ENCODE peak calls at places on chromosomes 3 and 15, in eight cellular contexts. W is amniotic stem cell, M is GM04504, P is fibroblast of lung, N is mucosa of gallbladder, F is left cardiac atrium, C is prostate gland, A is activated T-cell treated with anti-CD3 and anti-CD28 coated beads for 1 hour. J is an unnamed sample.

GRCh38 chr3:16183601-16184270 is 9.3 kb downstream of the GALNT15 start:
- DNase-seq in P (peak; percentile 94), N (no peak), C (no peak), W (peak; percentile 41), A (no peak), F (peak; percentile 31), M (peak; percentile 78), J (no peak)

GRCh38 chr3:14563946-14564539 is 23.9 kb upstream of the GRIP2 start:
- DNase-seq in A (no peak), F (no peak), C (no peak), W (no peak), N (no peak), P (no peak), M (no peak), J (no peak)

GRCh38 chr3:66642484-66642883 is 141.7 kb upstream of the LRIG1 start:
- DNase-seq in C (no peak), M (no peak), F (no peak), A (no peak), P (no peak), W (no peak), N (no peak), J (no peak)

GRCh38 chr15:32802296-32802936 is 84.6 kb downstream of the GREM1 start:
- DNase-seq in M (peak; percentile 68), P (peak; percentile 99), A (no peak), N (no peak), F (no peak), W (peak; percentile 58), C (no peak), J (no peak)

GRCh38 chr3:181935915-181936314 is 224.2 kb downstream of the SOX2 start:
- DNase-seq in M (no peak), C (no peak), W (no peak), A (no peak), N (no peak), P (no peak), F (no peak), J (no peak)

GRCh38 chr3:48088056-48088748 is 72.0 kb upstream of the MAP4 start:
- DNase-seq in W (no peak), M (no peak), C (peak; percentile 3), A (peak; percentile 0), F (no peak), N (peak; percentile 12), P (peak; percentile 40), J (peak; percentile 32)

GRCh38 chr3:25960776-25961175 is 170.9 kb downstream of the OXSM start:
- DNase-seq in M (no peak), N (no peak), A (no peak), C (no peak), W (no peak), P (no peak), F (no peak), J (no peak)

GRCh38 chr3:37161351-37161750 is 13.0 kb downstream of the LRRFIP2 start:
- DNase-seq in F (no peak), P (no peak), N (no peak), W (no peak), M (no peak), C (no peak), A (no peak), J (no peak)

GRCh38 chr15:37788767-37789391 is 145.6 kb upstream of the TMCO5A start:
- DNase-seq in N (no peak), F (no peak), C (no peak), M (no peak), A (no peak), P (no peak), W (no peak), J (no peak)

GRCh38 chr3:83195243-83195642 is 1433.8 kb upstream of the GBE1 start:
- DNase-seq in N (no peak), C (no peak), A (no peak), F (no peak), P (peak; percentile 5), W (no peak), M (no peak), J (no peak)

GRCh38 chr3:120741837-120742197 is 499 bp downstream of the RABL3 start:
- DNase-seq in C (peak; percentile 5), N (no peak), M (no peak), A (no peak), W (no peak), F (no peak), P (no peak), J (no peak)

GRCh38 chr3:27715454-27715806 is 6.7 kb downstream of the EOMES start:
- DNase-seq in P (no peak), C (no peak), N (no peak), F (no peak), W (no peak), M (no peak), A (no peak), J (no peak)

GRCh38 chr3:190073264-190073663 is 47.4 kb downstream of the P3H2 start:
- DNase-seq in M (no peak), W (no peak), C (no peak), P (peak; percentile 64), N (no peak), F (no peak), A (no peak), J (peak; percentile 77)

GRCh38 chr15:78341057-78341763 is 1.1 kb downstream of the CRABP1 start:
- DNase-seq in F (no peak), M (no peak), C (no peak), W (no peak), N (no peak), A (no peak), P (no peak), J (no peak)